ENCODE peak calls at places on chromosomes 6 and 20, in ten cellular contexts. P is neuronal stem cell; I is ACHN; D is SW 1271; K is NCI-H1436; S is GM13977; C is PC-3; Y is activated T-helper 1 cell treated with anti-CD3 and anti-CD28 coated beads, Interleukin-2, amount 50 U/mL, for 16 hours; O is midbrain; W is NAMALWA. H is an unnamed sample.

GRCh38 chr20:24580855-24581254 is 111.4 kb downstream of the SYNDIG1 start:
- DNase-seq in I (no peak), O (no peak), K (no peak), S (no peak), P (no peak), Y (no peak), C (no peak), W (no peak), D (no peak), H (no peak)

GRCh38 chr6:95589826-95590570 is 12.7 kb downstream of the MANEA start:
- DNase-seq in K (no peak), D (no peak), O (no peak), Y (no peak), W (no peak), S (no peak), C (no peak), P (no peak), I (no peak), H (no peak)

GRCh38 chr6:43078651-43079050 is 2.5 kb downstream of the PTK7 start:
- DNase-seq in W (no peak), C (no peak), O (no peak), P (no peak), I (no peak), D (no peak), K (no peak), Y (no peak), S (no peak), H (no peak)

GRCh38 chr6:83867527-83868161 is 8.2 kb downstream of the CYB5R4 start:
- DNase-seq in O (no peak), K (no peak), D (peak), P (peak), Y (no peak), W (peak), S (no peak), I (peak), C (peak), H (no peak)

GRCh38 chr20:61391185-61391584 is 139.1 kb downstream of the CDH4 start:
- DNase-seq in W (no peak), K (no peak), Y (no peak), I (no peak), D (no peak), C (no peak), P (no peak), O (no peak), S (no peak), H (no peak)

GRCh38 chr6:111812080-111813038 is 60.9 kb downstream of the FYN start:
- DNase-seq in K (no peak), W (no peak), C (peak), O (no peak), P (no peak), S (no peak), I (no peak), D (peak), Y (no peak), H (no peak)

GRCh38 chr6:52538252-52538905 is 38.5 kb downstream of the TRAM2 start:
- DNase-seq in D (no peak), S (no peak), W (no peak), C (no peak), Y (no peak), P (no peak), I (no peak), K (no peak), O (no peak), H (no peak)

GRCh38 chr6:68880050-68880449 is 245.0 kb downstream of the ADGRB3 start:
- DNase-seq in O (no peak), P (no peak), W (no peak), Y (no peak), D (no peak), K (no peak), S (no peak), C (no peak), I (no peak), H (no peak)

GRCh38 chr20:45685896-45686295 is 15.9 kb upstream of the WFDC11 start:
- DNase-seq in P (no peak), K (no peak), W (no peak), C (peak), O (no peak), Y (no peak), D (peak), S (no peak), I (peak), H (no peak)

GRCh38 chr6:46491789-46492547 is 719 bp upstream of the RCAN2 start:
- DNase-seq in K (peak), O (peak), Y (no peak), W (peak), I (peak), S (peak), C (peak), P (peak), D (peak), H (peak)

GRCh38 chr20:47066484-47067270 is 172.0 kb downstream of the EYA2 start:
- DNase-seq in C (no peak), K (no peak), I (no peak), Y (no peak), P (no peak), W (peak), S (no peak), D (no peak), O (no peak), H (no peak)

GRCh38 chr6:119181046-119181445 is 102.6 kb upstream of the FAM184A start:
- DNase-seq in Y (no peak), I (no peak), W (no peak), C (no peak), O (no peak), K (no peak), S (no peak), D (no peak), P (no peak), H (no peak)

GRCh38 chr20:33732166-33732970 is 572 bp downstream of the ZNF341 start:
- DNase-seq in P (no peak), W (peak), S (peak), Y (peak), D (peak), I (no peak), C (peak), O (peak), K (peak), H (no peak)

GRCh38 chr20:44810391-44811149 is at the start of gene RIMS4:
- DNase-seq in K (peak), D (no peak), I (peak), W (no peak), O (no peak), Y (no peak), C (no peak), P (peak), S (peak), H (peak)

GRCh38 chr6:170091639-170092579 is 199.0 kb downstream of the DLL1 start:
- DNase-seq in I (no peak), Y (no peak), O (no peak), K (no peak), C (no peak), W (no peak), S (no peak), D (no peak), P (no peak), H (no peak)

GRCh38 chr20:42027746-42028268 is 409.6 kb upstream of the CHD6 start:
- DNase-seq in S (no peak), C (no peak), P (no peak), O (no peak), W (no peak), K (no peak), I (peak), Y (no peak), D (no peak), H (no peak)

GRCh38 chr6:17505767-17506280 is 94.3 kb upstream of the FAM8A1 start:
- DNase-seq in W (no peak), D (no peak), O (no peak), I (no peak), K (no peak), C (peak), P (no peak), Y (no peak), S (no peak), H (no peak)

GRCh38 chr6:139295906-139296305 is 4.1 kb upstream of the TXLNB start:
- DNase-seq in K (no peak), W (no peak), O (no peak), S (no peak), I (no peak), D (no peak), P (no peak), Y (no peak), C (no peak), H (no peak)

GRCh38 chr6:31791324-31792089 is 4.0 kb downstream of the VARS1 start:
- DNase-seq in I (peak), Y (no peak), K (peak), D (peak), C (peak), S (peak), O (no peak), W (peak), P (peak), H (peak)

GRCh38 chr6:127582777-127583462 is 5.9 kb downstream of the C6orf58 start:
- DNase-seq in K (no peak), P (no peak), D (peak), I (peak), W (no peak), S (no peak), O (no peak), Y (no peak), C (peak), H (no peak)

GRCh38 chr20:44029848-44030230 is 115.2 kb downstream of the TOX2 start:
- DNase-seq in C (no peak), Y (no peak), D (no peak), P (no peak), I (no peak), K (no peak), S (no peak), W (no peak), O (no peak), H (no peak)

GRCh38 chr20:2756056-2756611 is 44.3 kb downstream of the CPXM1 start:
- DNase-seq in P (peak), K (no peak), C (peak), W (no peak), Y (no peak), S (peak), D (peak), I (peak), O (no peak), H (no peak)

GRCh38 chr20:23646106-23646958 is 8.6 kb upstream of the CST3 start:
- DNase-seq in W (no peak), O (no peak), Y (no peak), D (no peak), C (peak), K (no peak), I (no peak), S (no peak), P (no peak), H (no peak)

GRCh38 chr6:170050591-170051041 is 240.3 kb downstream of the DLL1 start:
- DNase-seq in Y (no peak), W (no peak), I (no peak), K (no peak), S (no peak), D (no peak), P (no peak), O (no peak), C (no peak), H (no peak)

GRCh38 chr6:82553863-82554531 is 190.4 kb downstream of the TPBG start:
- DNase-seq in I (no peak), D (no peak), W (no peak), C (no peak), Y (no peak), O (no peak), S (no peak), K (no peak), P (no peak), H (no peak)

GRCh38 chr6:166862287-166862977 is 93.9 kb downstream of the RNASET2 start:
- DNase-seq in C (no peak), P (peak), O (peak), D (no peak), Y (peak), W (no peak), K (no peak), S (peak), I (no peak), H (peak)